ENCODE peak calls at places on chromosomes 6 and 20, in four cellular contexts. F is fibroblast of lung, R is cardiac fibroblast, Z is stomach. J is an unnamed sample.
A peak's percentile ranks its signal among the peaks of the same experiment; 100 is the strongest.

GRCh38 chr20:35698298-35699126 is 640 bp downstream of the NFS1 start:
- DNase-seq in R (no peak), F (peak; percentile 21), Z (peak; percentile 17), J (no peak)

GRCh38 chr20:18638768-18639167 is 50.9 kb downstream of the DTD1 start:
- DNase-seq in Z (no peak), F (peak; percentile 7), R (no peak), J (no peak)

GRCh38 chr20:10511507-10512231 is 76.6 kb downstream of the SLX4IP start:
- DNase-seq in F (peak; percentile 100), R (peak; percentile 96), Z (peak; percentile 79), J (peak; percentile 96)

GRCh38 chr20:49893242-49894072 is 21.9 kb downstream of the SPATA2 start:
- DNase-seq in R (no peak), F (no peak), Z (no peak), J (no peak)

GRCh38 chr6:50047026-50047425 is 2.7 kb downstream of the DEFB112 start:
- DNase-seq in F (no peak), Z (no peak), R (no peak), J (no peak)

GRCh38 chr20:9332783-9333482 is 181.5 kb upstream of the LAMP5 start:
- DNase-seq in F (no peak), Z (no peak), R (no peak), J (no peak)

GRCh38 chr6:56860466-56860865 is 94.4 kb upstream of the BEND6 start:
- DNase-seq in Z (no peak), R (peak; percentile 39), F (peak; percentile 67), J (peak; percentile 54)

GRCh38 chr6:73713426-73714147 is 17.6 kb downstream of the CD109 start:
- DNase-seq in F (no peak), Z (no peak), R (no peak), J (no peak)

GRCh38 chr6:111788779-111789276 is 84.4 kb downstream of the FYN start:
- DNase-seq in Z (no peak), R (no peak), F (peak; percentile 45), J (no peak)

GRCh38 chr6:156778615-156779205 is 1.5 kb downstream of the ARID1B start:
- DNase-seq in F (peak; percentile 56), Z (peak; percentile 56), R (peak; percentile 64), J (peak; percentile 37)

GRCh38 chr20:9610665-9611064 is 96.3 kb downstream of the LAMP5 start:
- DNase-seq in Z (no peak), F (no peak), R (no peak), J (no peak)

GRCh38 chr6:14770040-14770439 is 475.8 kb upstream of the JARID2 start:
- DNase-seq in Z (no peak), F (no peak), R (no peak), J (no peak)

GRCh38 chr20:46640536-46641311 is 10.5 kb downstream of the SLC13A3 start:
- DNase-seq in Z (peak; percentile 66), R (no peak), F (no peak), J (no peak)

GRCh38 chr6:447381-448165 is 56.0 kb downstream of the IRF4 start:
- DNase-seq in R (no peak), F (no peak), Z (no peak), J (no peak)

GRCh38 chr20:61702246-61702645 is 363.4 kb downstream of the TAF4 start:
- DNase-seq in R (no peak), F (no peak), Z (no peak), J (no peak)

GRCh38 chr20:16349518-16350295 is 223.5 kb downstream of the KIF16B start:
- DNase-seq in R (peak; percentile 4), F (peak; percentile 4), Z (no peak), J (peak; percentile 70)

GRCh38 chr6:124119591-124119990 is 315.9 kb downstream of the NKAIN2 start:
- DNase-seq in F (no peak), Z (no peak), R (no peak), J (no peak)

GRCh38 chr6:170107606-170108222 is 183.2 kb downstream of the DLL1 start:
- DNase-seq in Z (peak; percentile 15), F (no peak), R (no peak), J (no peak)

GRCh38 chr20:44800398-44801046 is 9.8 kb downstream of the RIMS4 start:
- DNase-seq in Z (no peak), R (peak; percentile 4), F (no peak), J (no peak)

GRCh38 chr20:8938532-8938931 is 130.4 kb upstream of the PLCB4 start:
- DNase-seq in Z (no peak), F (no peak), R (no peak), J (no peak)

GRCh38 chr6:129009856-129010255 is 126.9 kb downstream of the LAMA2 start:
- DNase-seq in F (no peak), R (no peak), Z (no peak), J (no peak)

GRCh38 chr20:2298116-2298515 is 2.3 kb downstream of the TGM3 start:
- DNase-seq in F (no peak), R (no peak), Z (no peak), J (no peak)

GRCh38 chr20:53574819-53575218 is 18.8 kb downstream of the ZNF217 start:
- DNase-seq in F (no peak), Z (peak; percentile 0), R (no peak), J (no peak)

GRCh38 chr6:13624871-13625288 is 9.7 kb downstream of the NOL7 start:
- DNase-seq in Z (no peak), F (peak; percentile 34), R (peak; percentile 55), J (peak; percentile 48)
- TF ChIP-seq CTCF in Z (no peak), F (peak; percentile 60), R (peak; percentile 57), J (peak; percentile 51)

DNA sequence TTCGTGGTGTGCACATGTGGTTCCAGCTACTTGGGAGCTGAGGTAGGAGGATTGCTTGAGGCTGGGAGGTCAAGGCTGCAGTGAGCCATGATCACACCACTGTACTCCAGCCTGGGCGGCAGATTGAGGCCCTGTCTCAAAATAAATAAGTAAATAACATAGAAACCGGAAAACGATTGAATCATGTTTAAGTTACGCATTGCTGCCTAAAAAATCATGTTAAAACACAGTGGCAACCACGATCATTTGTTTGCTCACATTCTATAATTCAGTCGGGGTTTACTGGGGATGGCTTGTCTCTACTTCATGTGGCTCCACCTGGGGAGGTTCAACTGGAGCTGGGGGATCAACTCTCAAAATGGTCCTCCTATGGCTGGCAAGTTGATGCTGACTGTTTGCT is 8.2 kb upstream of the CDKN1A start:
- DNase-seq in F (no peak), R (no peak), Z (no peak), J (no peak)
- TF ChIP-seq CTCF in F (no peak), R (no peak), Z (no peak), J (no peak)

DNA sequence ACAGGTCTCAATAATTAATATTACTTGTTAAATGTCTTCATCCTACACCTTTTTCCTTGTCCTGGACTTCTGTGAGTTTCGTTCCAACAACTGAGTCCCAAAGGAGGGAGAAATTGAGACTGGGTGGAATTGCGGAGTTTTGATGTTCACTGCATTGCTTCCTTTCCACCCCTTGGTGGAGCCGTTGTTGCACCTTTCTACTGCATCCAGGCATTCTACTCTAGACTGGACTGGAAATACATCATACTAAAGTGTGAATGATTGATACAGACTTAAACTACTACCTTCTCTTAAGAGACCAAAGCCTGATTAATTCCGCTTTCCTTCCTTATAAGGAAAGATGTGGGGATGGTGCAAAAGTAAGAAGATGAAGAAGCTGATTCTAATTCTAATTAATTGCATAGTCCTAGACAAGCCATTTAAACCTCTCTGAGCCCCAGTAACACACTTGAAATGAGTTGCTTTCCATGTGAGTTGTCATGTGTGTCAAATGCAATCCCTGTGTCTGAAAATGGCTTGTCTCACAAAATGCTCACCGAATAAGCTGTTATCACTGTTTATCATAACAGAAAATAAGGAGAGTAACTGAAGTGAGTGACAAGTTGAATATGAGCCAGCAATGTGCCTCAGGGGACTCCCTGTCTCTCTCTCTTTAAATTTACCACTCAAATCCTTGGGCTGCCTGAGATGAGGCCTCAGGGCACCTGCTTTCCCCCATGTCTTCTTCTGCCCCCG is 338.3 kb upstream of the CHD6 start:
- DNase-seq in R (peak; percentile 45), F (no peak), Z (no peak), J (no peak)
- TF ChIP-seq CTCF in R (peak; percentile 24), F (peak; percentile 10), Z (peak; percentile 21), J (no peak)

DNA sequence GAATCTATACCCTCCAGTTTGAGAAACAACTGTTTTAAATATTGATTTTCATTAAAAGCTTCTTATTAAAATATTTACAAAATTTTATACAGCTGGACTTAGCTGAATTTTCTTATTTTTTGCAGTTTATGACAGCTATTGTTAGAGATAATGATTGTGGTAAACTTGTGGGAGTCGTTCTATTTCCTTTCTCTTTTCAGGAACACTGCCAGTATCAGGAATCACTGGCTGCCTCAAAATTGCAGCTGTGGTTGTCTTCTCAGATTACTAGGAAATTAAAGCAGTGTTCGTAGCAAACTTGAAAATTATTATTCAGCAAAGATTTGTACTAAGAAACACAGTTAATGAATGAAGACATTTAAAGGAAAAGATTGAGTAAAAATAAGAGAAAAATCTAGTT is 311.0 kb downstream of the CENPW start:
- DNase-seq in Z (no peak), F (peak; percentile 45), R (peak; percentile 22), J (peak; percentile 51)
- TF ChIP-seq CTCF in Z (no peak), F (no peak), R (no peak), J (no peak)

DNA sequence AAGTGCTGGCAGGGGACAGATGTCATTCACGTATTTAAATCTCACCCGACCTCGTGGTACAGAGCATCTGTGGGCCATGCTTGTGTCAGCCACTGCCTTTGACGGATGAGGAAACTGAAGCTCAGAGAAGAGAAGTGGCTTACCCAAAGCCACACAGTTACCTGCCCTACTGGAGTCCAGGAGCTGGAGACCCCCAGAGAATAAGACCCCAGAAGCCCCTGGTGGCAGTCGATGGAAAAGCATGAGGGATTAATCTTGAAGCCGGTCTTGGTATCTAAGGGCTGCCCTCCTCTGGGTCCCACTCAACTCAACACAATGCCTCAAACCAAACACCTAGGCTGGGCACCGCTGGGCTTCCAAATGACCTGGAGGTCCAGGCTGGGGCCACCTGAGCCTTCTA is 83.1 kb downstream of the GRM4 start:
- DNase-seq in F (no peak), Z (no peak), R (no peak), J (no peak)
- TF ChIP-seq CTCF in F (peak; percentile 11), Z (no peak), R (peak; percentile 23), J (peak; percentile 27)

GRCh38 chr6:92126088-92126487 is 1293.3 kb downstream of the EPHA7 start:
- DNase-seq in R (no peak), Z (no peak), F (no peak), J (no peak)

GRCh38 chr6:92124126-92124525 is 1295.2 kb downstream of the EPHA7 start:
- DNase-seq in R (peak; percentile 3), F (peak; percentile 58), Z (no peak), J (no peak)

GRCh38 chr6:92125681-92126080 is 1293.7 kb downstream of the EPHA7 start:
- DNase-seq in R (no peak), Z (no peak), F (no peak), J (no peak)

GRCh38 chr6:92122746-92123145 is 1296.6 kb downstream of the EPHA7 start:
- DNase-seq in F (no peak), R (no peak), Z (no peak), J (no peak)

DNA sequence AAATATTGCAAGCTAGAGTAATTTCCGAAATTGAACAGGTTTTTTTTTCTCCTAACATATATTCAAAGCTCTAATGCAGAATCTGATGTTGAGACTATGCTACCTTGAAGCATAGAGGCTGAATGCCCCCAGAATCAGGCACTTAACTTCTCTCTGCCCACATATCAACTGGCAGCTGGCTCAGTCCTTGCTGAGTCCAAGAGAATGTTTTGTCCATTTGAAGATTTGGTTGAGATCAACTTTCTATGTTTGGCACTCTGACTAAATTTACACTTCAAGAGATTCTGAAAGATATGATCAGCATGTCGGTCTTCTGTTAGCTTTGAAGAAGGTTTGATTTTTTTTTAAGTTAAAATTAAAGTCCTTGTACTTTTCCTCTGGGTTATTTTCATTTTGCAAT is 1298.1 kb downstream of the EPHA7 start:
- DNase-seq in Z (no peak), R (no peak), F (no peak), J (no peak)
- TF ChIP-seq CTCF in Z (no peak), R (no peak), F (no peak), J (no peak)